ENCODE peak calls at places on chromosomes 5 and 9, in six cellular contexts. I, W, V, C, S and F are unnamed samples.

GRCh38 chr5:110034076-110034475 is 344.3 kb downstream of the MAN2A1 start:
- DNase-seq in I (no peak), W (no peak), V (no peak), C (no peak), S (no peak), F (no peak)

GRCh38 chr9:83639266-83639665 is 16.3 kb downstream of the IDNK start:
- DNase-seq in I (no peak), W (no peak), V (no peak), C (no peak), S (peak; percentile 59), F (no peak)

GRCh38 chr9:83322438-83322837 is 215.8 kb downstream of the FRMD3 start:
- DNase-seq in I (no peak), W (no peak), V (peak; percentile 7), C (no peak), S (no peak), F (no peak)

GRCh38 chr9:130728721-130729120 is 35.1 kb downstream of the EXOSC2 start:
- DNase-seq in I (no peak), W (no peak), V (no peak), C (no peak), S (peak; percentile 67), F (no peak)

GRCh38 chr9:92632641-92633040 is 37.3 kb downstream of the IPPK start:
- DNase-seq in I (no peak), W (no peak), V (no peak), C (peak; percentile 32), S (no peak), F (no peak)

GRCh38 chr9:87829756-87830155 is 52.9 kb upstream of the SPATA31E1 start:
- DNase-seq in I (no peak), W (no peak), V (no peak), C (no peak), S (no peak), F (no peak)

GRCh38 chr9:132546148-132547051 is 36.0 kb upstream of the BARHL1 start:
- DNase-seq in I (no peak), W (no peak), V (no peak), C (no peak), S (peak; percentile 32), F (no peak)

GRCh38 chr9:137273616-137274320 is 3.8 kb upstream of the TOR4A start:
- DNase-seq in I (no peak), W (no peak), V (no peak), C (peak; percentile 64), S (no peak), F (no peak)

GRCh38 chr5:3980146-3980545 is 384.5 kb downstream of the IRX1 start:
- DNase-seq in I (no peak), W (no peak), V (no peak), C (no peak), S (no peak), F (no peak)

GRCh38 chr9:90915693-90916092 is 114.1 kb downstream of the SYK start:
- DNase-seq in I (no peak), W (no peak), V (no peak), C (no peak), S (no peak), F (peak; percentile 2)

GRCh38 chr5:179878222-179879002 is 19.8 kb upstream of the MRNIP start:
- DNase-seq in I (no peak), W (no peak), V (no peak), C (no peak), S (no peak), F (no peak)

GRCh38 chr9:89439571-89439970 is 58.3 kb downstream of the SEMA4D start:
- DNase-seq in I (no peak), W (no peak), V (no peak), C (no peak), S (no peak), F (no peak)

GRCh38 chr5:163790497-163790896 is 285.1 kb downstream of the MAT2B start:
- DNase-seq in I (no peak), W (no peak), V (no peak), C (no peak), S (no peak), F (no peak)

GRCh38 chr5:90477073-90477472 is 2.4 kb downstream of the POLR3G start:
- DNase-seq in I (no peak), W (no peak), V (no peak), C (no peak), S (peak; percentile 2), F (no peak)
- H3K4me3 ChIP-seq in I (no peak overlapping the region), W (no peak overlapping the region), V (no peak overlapping the region), C (peak overlapping the region; percentile 37), S (no peak overlapping the region), F (no peak overlapping the region)

DNA sequence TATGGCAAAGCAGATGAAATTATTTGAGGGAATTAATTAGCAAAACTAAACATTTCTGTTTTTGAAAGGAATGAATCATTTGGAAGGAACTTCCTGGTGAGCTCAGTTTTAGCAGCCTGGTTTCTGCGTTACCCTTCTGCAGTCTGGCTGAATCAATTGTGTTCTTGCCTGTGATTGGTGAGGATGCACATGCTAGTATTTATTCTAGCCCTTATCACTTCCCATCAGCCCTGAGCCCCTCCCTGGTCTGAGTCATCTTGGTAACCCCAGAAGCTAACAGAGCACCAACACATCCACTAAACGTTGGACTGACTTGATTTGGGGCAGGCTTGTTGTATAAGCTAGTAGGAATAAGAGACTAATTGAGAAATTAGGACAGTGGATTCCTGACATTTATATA is 6.6 kb downstream of the TJP2 start:
- DNase-seq in I (no peak), W (peak; percentile 78), V (peak; percentile 93), C (no peak), S (peak; percentile 98), F (peak; percentile 28)
- H3K27ac ChIP-seq in I (no peak overlapping the region), W (peak overlapping the region; percentile 73), V (peak overlapping the region; percentile 53), C (peak overlapping the region; percentile 91), S (peak overlapping the region; percentile 98), F (peak overlapping the region; percentile 24)

GRCh38 chr5:79237735-79238560 is 2.0 kb downstream of the JMY start:
- DNase-seq in I (no peak), W (no peak), V (no peak), C (no peak), S (no peak), F (no peak)
- H3K4me3 ChIP-seq in I (peak overlapping the region; percentile 95), W (peak overlapping the region; percentile 84), V (peak overlapping the region; percentile 95), C (peak overlapping the region; percentile 90), S (peak overlapping the region; percentile 64), F (peak overlapping the region; percentile 97)

DNA sequence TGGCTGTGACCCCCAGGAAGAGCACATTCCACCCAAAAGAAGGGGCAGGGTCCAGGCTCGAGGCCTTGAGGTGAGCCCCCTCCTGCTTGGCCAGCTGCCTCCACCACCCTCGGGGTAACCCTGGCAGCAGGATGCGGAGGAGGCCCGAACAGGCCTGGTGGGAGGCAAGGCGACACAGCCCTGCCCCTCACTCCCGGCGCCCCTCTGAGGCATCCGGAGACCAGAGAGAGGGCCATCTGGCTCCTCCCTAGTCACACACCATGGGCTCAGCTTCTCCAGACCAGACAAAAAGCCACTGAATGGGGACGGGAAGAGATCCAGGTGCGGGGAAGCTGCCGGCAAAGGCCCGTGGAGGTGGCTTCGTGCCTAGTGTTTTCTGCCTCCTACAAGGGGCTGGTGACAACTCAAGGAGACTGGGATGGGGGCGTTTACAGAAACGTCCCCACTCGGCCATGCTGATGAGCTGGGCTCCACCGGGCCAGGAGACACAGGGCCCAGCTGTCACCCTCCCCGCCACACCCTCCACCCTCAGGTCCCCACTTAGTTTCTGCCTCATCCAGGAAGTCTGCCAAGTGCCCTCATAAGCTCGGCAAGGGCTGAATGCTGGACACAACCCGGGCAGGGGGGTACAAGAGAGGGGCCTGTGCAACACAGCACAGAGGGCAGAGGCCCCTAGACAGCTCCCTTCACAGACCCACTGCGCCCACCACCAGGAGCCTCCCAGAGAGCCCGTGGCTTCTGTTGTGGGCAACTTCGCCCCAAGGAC is 41.9 kb downstream of the NACC2 start:
- DNase-seq in I (no peak), W (no peak), V (peak; percentile 14), C (no peak), S (peak; percentile 11), F (no peak)
- H3K27ac ChIP-seq in I (no peak overlapping the region), W (peak overlapping the region; percentile 94), V (peak overlapping the region; percentile 75), C (no peak overlapping the region), S (peak overlapping the region; percentile 66), F (no peak overlapping the region)

GRCh38 chr5:67215592-67216471 is 19.2 kb upstream of the CD180 start:
- DNase-seq in I (peak; percentile 80), W (no peak), V (peak; percentile 71), C (peak; percentile 95), S (peak; percentile 88), F (peak; percentile 74)
- H3K4me3 ChIP-seq in I (peak overlapping the region; percentile 6), W (no peak overlapping the region), V (peak overlapping the region; percentile 51), C (peak overlapping the region; percentile 29), S (peak overlapping the region; percentile 3), F (peak overlapping the region; percentile 84)

GRCh38 chr5:65102501-65102825 is 333.7 kb downstream of the CWC27 start:
- DNase-seq in I (no peak), W (no peak), V (no peak), C (no peak), S (peak; percentile 62), F (no peak)

GRCh38 chr5:65102826-65103673 is 334.3 kb downstream of the CWC27 start:
- DNase-seq in I (peak; percentile 59), W (no peak), V (peak; percentile 35), C (peak; percentile 73), S (peak; percentile 74), F (peak; percentile 19)

GRCh38 chr5:65105301-65105700 is 336.6 kb downstream of the CWC27 start:
- DNase-seq in I (no peak), W (no peak), V (no peak), C (no peak), S (no peak), F (no peak)

GRCh38 chr5:65104831-65105230 is 336.1 kb downstream of the CWC27 start:
- DNase-seq in I (no peak), W (no peak), V (no peak), C (no peak), S (no peak), F (no peak)

GRCh38 chr5:65103674-65104035 is 334.9 kb downstream of the CWC27 start:
- DNase-seq in I (no peak), W (no peak), V (no peak), C (no peak), S (no peak), F (no peak)
- H3K27ac ChIP-seq in I (peak overlapping the region; percentile 82), W (peak overlapping the region; percentile 73), V (no peak overlapping the region), C (peak overlapping the region; percentile 89), S (peak overlapping the region; percentile 63), F (no peak overlapping the region)

DNA sequence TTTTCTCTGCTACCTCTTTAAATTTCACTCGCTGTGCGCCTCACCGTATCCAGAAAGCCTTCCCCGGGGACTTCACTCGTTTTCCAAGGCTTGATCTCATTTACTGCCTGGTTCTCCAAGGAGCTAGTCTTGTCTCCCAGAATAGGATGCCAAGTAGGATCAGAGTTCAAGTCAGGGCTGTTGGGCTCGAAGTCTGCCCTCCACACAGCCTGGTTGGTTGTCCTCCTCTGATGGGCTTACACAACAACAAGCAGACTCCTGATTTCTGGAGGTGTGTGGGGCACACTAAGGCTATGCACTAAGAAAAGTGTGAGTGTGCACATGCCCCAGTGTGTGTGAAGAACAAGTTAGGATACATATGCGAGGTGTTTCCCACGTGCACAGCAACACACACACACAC is 14.0 kb upstream of the TNIP1 start:
- DNase-seq in I (no peak), W (no peak), V (no peak), C (no peak), S (no peak), F (no peak)
- H3K4me3 ChIP-seq in I (no peak overlapping the region), W (no peak overlapping the region), V (no peak overlapping the region), C (no peak overlapping the region), S (no peak overlapping the region), F (peak overlapping the region; percentile 23)